ENCODE peak calls at places on chromosomes 13 and 19, in five cellular contexts. Z is psoas muscle, Y is BE2C, V is heart right ventricle, P is cardiac muscle cell. E is an unnamed sample. For H3K9me3 and H3K4me1, the result is how much of the 10 kb centered on the place peaks cover.

GRCh38 chr13:101845501-101846012 is 393.1 kb downstream of the ITGBL1 start:
- DNase-seq in P (no peak), Z (no peak), V (no peak), Y (no peak), E (no peak)

GRCh38 chr13:62418872-62419271 is 1003.2 kb upstream of the PCDH20 start:
- DNase-seq in Y (no peak), P (no peak), V (no peak), Z (no peak), E (no peak)

GRCh38 chr13:66329988-66330429 is 900.1 kb downstream of the PCDH9 start:
- DNase-seq in Z (no peak), V (no peak), Y (no peak), P (no peak), E (no peak)

GRCh38 chr13:28046981-28047380 is 53.4 kb downstream of the FLT3 start:
- DNase-seq in Z (no peak), Y (no peak), P (no peak), V (no peak), E (no peak)

GRCh38 chr13:64087624-64088023 is 2672.0 kb upstream of the PCDH20 start:
- DNase-seq in Y (no peak), V (no peak), P (no peak), Z (no peak), E (no peak)

GRCh38 chr13:25210842-25211241 is 38.8 kb upstream of the AMER2 start:
- DNase-seq in P (no peak), Y (no peak), Z (no peak), V (no peak), E (no peak)

GRCh38 chr19:30512748-30513389 is 140.7 kb downstream of the ZNF536 start:
- DNase-seq in P (no peak), Y (peak), V (no peak), Z (no peak), E (no peak)

GRCh38 chr13:107347641-107348369 is 779.9 kb upstream of the ARGLU1 start:
- DNase-seq in P (no peak), Y (no peak), V (no peak), Z (no peak), E (no peak)

GRCh38 chr19:34375598-34375997 is 10.6 kb downstream of the GPI start:
- DNase-seq in Y (no peak), P (no peak), Z (no peak), V (no peak), E (no peak)

GRCh38 chr13:46961719-46962118 is 64.9 kb upstream of the HTR2A start:
- DNase-seq in P (no peak), V (no peak), Z (no peak), Y (no peak), E (no peak)

GRCh38 chr13:83272076-83272475 is 610.2 kb downstream of the SLITRK1 start:
- DNase-seq in V (no peak), Y (no peak), Z (no peak), P (no peak), E (no peak)

GRCh38 chr19:29966594-29967249 is 24.7 kb downstream of the URI1 start:
- DNase-seq in Z (no peak), P (peak), V (no peak), Y (no peak), E (no peak)

GRCh38 chr19:18520848-18521691 is 800 bp downstream of the ELL start:
- DNase-seq in Z (peak), P (peak), V (peak), Y (peak), E (peak)

GRCh38 chr19:51127032-51127431 is 2.3 kb downstream of the SIGLEC9 start:
- DNase-seq in P (no peak), Y (no peak), Z (no peak), V (no peak), E (no peak)

DNA sequence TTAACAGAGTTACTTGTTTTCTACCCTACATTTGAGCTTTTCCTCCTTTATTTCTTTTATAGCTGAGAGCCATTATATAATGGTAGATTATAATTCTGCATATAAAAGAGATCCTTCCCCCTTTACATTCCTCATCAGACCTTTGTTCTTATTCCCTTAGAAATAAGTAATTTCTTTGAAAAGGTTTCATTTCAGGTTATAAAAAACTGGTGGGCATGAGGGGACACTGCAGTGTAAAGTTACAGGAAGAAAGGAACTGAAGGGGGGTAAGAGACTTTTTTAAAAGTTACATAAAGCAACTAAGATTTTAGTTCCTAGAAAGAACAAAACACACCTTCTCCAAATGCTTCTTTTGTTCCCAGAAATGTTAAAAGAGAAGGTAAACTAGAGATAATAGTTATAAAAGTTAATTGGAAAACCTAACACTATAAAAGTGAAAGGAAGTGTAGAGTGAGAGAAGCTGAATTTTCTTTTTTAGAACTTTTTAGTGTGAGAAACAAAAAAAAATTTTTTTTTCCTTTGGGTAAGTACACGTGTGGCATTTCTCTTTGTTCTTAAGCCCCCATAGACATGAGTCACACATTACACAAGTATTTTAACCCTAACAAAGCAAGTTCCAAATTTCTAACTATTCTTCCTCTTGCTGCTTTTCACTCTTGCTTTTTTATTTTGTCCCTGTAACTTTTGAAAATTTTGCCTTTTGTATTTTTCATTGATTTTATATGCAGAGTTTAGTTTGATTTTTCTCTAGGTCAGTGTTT is 106.4 kb upstream of the MLNR start:
- DNase-seq in Z (no peak), Y (no peak), V (no peak), P (no peak), E (no peak)
- H3K4me3 ChIP-seq in Z (no peak), Y (no peak), V (no peak), P (no peak), E (no peak)

GRCh38 chr19:2850256-2850925 is 9.1 kb downstream of the ZNF555 start:
- DNase-seq in Z (no peak), V (no peak), P (no peak), Y (no peak), E (no peak)
- H3K9me3 ChIP-seq in Z (half or more), V (under half), P (under half), Y (under half), E (under half)

DNA sequence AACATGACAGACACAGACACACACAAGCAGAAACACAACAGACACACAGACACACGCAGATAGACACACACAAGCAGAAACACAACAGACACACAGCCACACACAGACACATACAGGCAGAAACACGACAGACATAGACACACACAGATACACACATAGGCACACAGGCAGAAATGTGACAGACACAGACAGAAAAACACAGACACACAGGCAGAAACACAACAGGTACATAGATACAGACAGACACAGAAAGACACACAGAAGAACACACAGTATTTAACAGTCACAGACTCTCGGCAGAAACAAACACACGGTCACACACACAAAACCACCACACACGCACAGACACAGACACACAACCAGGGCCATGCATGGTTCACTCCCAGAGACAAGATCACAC is 905 bp downstream of the TBXA2R start:
- DNase-seq in Z (no peak), V (no peak), P (no peak), Y (no peak), E (no peak)
- H3K4me1 ChIP-seq in Z (under half), V (half or more), P (under half), Y (under half), E (under half)

GRCh38 chr19:53960886-53961285 is 1.9 kb upstream of the CACNG8 start:
- DNase-seq in V (no peak), P (no peak), Y (no peak), Z (no peak), E (no peak)
- H3K4me3 ChIP-seq in V (no peak), P (no peak), Y (no peak), Z (no peak), E (no peak)

GRCh38 chr13:111976474-111977183 is 90.3 kb upstream of the SOX1 start:
- DNase-seq in Y (peak), V (no peak), Z (no peak), P (no peak), E (no peak)
- H3K9me3 ChIP-seq in Y (under half), V (under half), Z (under half), P (under half), E (under half)

DNA sequence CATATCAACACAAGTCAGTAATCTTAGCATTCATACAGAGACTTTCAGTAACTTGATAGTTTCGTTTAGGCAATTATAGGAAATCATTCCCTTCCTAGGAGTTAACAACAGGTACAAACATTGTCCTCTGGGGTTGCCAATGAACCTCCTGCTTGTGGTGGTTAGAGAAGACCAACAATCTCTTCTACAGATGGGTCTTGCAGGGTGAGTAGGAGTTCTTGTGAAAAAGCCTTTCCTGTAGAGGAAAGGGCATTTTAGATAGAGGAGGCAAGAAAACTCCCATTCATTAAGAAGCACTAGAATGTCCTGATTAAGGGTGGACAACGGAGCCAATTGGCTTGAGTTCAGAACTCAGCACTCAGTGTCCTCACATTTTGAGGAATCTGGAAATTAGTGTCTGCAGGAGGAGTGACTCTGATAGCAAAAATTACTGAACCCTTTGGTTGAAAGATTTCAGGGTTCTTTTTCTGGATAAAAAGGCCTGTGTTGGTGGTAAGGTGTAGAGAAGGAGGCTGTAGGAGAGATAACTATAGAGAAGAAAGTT is 4.2 kb downstream of the WDFY2 start:
- DNase-seq in Y (no peak), V (no peak), P (no peak), Z (no peak), E (no peak)
- H3K4me1 ChIP-seq in Y (under half), V (half or more), P (half or more), Z (under half), E (under half)

DNA sequence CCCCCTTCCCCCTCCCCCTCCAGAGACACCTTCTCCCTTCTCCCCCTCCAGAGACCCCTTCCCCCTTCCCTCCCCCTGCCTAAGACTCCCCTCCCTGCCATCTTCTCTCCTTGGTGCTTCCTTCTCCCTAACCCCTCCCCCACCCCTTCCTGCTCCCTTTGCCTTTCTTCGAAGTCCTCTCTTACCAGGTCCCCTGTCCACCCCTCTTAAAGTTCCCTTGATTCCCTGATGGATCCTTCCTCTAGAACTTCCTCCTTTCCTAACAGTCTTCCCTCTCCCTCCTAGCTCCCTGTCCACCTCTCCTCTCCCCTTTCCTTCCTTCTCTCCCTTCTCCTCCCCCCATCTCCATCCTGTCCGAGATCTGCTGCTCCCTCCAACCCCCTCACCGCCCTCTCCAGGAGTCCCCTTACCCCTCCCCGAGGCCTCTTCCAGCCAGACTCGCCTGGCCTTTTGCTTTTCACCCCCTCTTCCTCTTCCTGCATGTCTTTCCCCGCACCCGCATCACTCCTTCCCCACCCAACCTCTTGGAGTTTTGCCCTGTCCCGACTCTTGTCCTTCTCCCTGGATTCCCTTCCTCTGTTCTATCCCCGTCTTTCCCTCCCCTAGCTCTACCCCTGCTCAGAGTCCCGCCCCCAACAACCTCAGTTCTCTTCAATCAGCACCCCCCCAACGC is 3.1 kb downstream of the TNFSF9 start:
- DNase-seq in V (no peak), P (no peak), Y (no peak), Z (no peak), E (peak)
- H3K4me3 ChIP-seq in V (no peak), P (no peak), Y (no peak), Z (no peak), E (no peak)

DNA sequence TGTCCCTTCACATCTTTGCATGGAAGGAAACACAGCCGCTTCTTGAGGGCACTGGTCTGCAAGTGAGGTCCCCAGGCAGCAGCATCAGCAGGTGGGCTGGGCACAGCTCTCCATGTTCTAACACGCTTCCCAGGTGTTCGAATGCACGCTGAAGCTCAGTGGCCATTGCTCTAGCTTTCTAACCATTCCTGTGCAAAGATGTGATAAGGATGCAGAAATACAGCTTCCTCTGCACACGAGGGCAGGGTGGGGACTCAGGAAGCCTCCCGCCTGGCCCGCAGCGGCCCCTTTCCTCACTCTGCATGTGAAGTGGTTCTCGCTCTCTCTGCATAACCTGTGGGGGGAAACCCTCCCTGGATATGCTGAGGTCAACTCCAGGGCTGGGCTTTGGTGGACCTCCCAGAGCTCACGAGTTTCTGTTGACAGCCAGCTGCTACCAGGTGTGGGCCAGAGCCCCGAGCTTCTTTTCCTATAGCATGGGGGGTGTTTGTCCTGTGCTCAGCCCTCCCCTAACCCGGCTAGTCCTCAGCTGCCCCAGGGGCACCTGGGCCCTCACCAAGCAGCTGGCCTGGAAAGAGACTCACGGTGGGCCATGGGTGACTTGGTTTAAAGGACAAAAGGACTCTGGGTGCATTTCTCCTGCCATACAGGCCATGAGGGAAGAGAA is 168.2 kb downstream of the TEX29 start:
- DNase-seq in Y (no peak), V (no peak), P (no peak), Z (no peak), E (no peak)
- H3K9me3 ChIP-seq in Y (under half), V (under half), P (under half), Z (under half), E (under half)

DNA sequence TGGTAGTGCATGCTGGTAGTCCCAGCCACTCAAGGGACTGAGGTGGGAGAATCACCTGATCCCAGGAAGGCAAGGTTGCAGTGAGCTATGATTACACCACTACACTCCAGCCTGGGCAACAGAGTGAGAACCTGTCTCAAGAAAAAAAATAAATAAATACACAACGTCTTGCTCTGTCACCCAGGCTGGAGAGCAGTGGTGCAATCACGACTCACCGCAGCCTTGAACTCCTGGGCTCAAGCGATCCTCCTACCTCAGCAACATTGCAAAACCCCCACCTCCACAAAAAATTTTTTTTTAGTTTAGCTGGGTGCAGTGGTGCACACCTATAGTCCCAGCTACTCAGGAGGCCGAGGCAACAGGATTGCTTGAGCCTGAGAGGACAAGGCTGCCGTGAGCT is 8.8 kb downstream of the TPM4 start:
- DNase-seq in Y (no peak), P (no peak), Z (no peak), V (no peak), E (no peak)
- H3K4me1 ChIP-seq in Y (under half), P (under half), Z (under half), V (half or more), E (under half)

GRCh38 chr19:41521860-41522555 is 54.0 kb upstream of the CEACAM21 start:
- DNase-seq in V (peak), Z (no peak), Y (no peak), P (peak), E (peak)
- H3K4me3 ChIP-seq in V (peak), Z (peak), Y (no peak), P (no peak), E (no peak)

E was measured in aorta.